ENCODE peak calls at places on chromosomes 2 and 18, in four cellular contexts. One of them, this sample, is unnamed.

GRCh38 chr2:233353769-233354499 is at the start of gene DGKD:
- DNase-seq in coronary artery: no peak
- DNase-seq in hepatocyte: peak
- DNase-seq in thyroid gland: peak
- DNase-seq in this sample: no peak

GRCh38 chr2:43708891-43709290 is 32.7 kb upstream of the C1GALT1C1L start:
- DNase-seq in coronary artery: no peak
- DNase-seq in hepatocyte: no peak
- DNase-seq in thyroid gland: no peak
- DNase-seq in this sample: no peak

GRCh38 chr2:46269545-46270273 is 27.5 kb upstream of the EPAS1 start:
- DNase-seq in coronary artery: no peak
- DNase-seq in hepatocyte: no peak
- DNase-seq in thyroid gland: no peak
- DNase-seq in this sample: peak

GRCh38 chr2:118738524-118739308 is 108.7 kb downstream of the EN1 start:
- DNase-seq in coronary artery: no peak
- DNase-seq in hepatocyte: peak
- DNase-seq in thyroid gland: peak
- DNase-seq in this sample: no peak

GRCh38 chr2:32841931-32842898 is 104.5 kb upstream of the LTBP1 start:
- DNase-seq in coronary artery: no peak
- DNase-seq in hepatocyte: no peak
- DNase-seq in thyroid gland: no peak
- DNase-seq in this sample: no peak

GRCh38 chr2:139271149-139271548 is 491.0 kb upstream of the NXPH2 start:
- DNase-seq in coronary artery: no peak
- DNase-seq in hepatocyte: no peak
- DNase-seq in thyroid gland: no peak
- DNase-seq in this sample: no peak

GRCh38 chr2:106970471-106971261 is 84.7 kb upstream of the ST6GAL2 start:
- DNase-seq in coronary artery: no peak
- DNase-seq in hepatocyte: no peak
- DNase-seq in thyroid gland: no peak
- DNase-seq in this sample: peak

GRCh38 chr2:7861910-7862702 is 819.8 kb upstream of the ID2 start:
- DNase-seq in coronary artery: no peak
- DNase-seq in hepatocyte: no peak
- DNase-seq in thyroid gland: no peak
- DNase-seq in this sample: peak

GRCh38 chr2:233372855-233373254 is 18.6 kb downstream of the DGKD start:
- DNase-seq in coronary artery: no peak
- DNase-seq in hepatocyte: no peak
- DNase-seq in thyroid gland: peak
- DNase-seq in this sample: no peak

GRCh38 chr2:191202209-191202721 is 42.9 kb upstream of the MYO1B start:
- DNase-seq in coronary artery: no peak
- DNase-seq in hepatocyte: no peak
- DNase-seq in thyroid gland: no peak
- DNase-seq in this sample: no peak

GRCh38 chr18:54679318-54680149 is 88.5 kb downstream of the DYNAP start:
- DNase-seq in coronary artery: no peak
- DNase-seq in hepatocyte: peak
- DNase-seq in thyroid gland: no peak
- DNase-seq in this sample: no peak

GRCh38 chr2:222193328-222194008 is 105.3 kb downstream of the PAX3 start:
- DNase-seq in coronary artery: no peak
- DNase-seq in hepatocyte: peak
- DNase-seq in thyroid gland: no peak
- DNase-seq in this sample: no peak

GRCh38 chr2:31170071-31170698 is 31.9 kb upstream of the GALNT14 start:
- DNase-seq in coronary artery: no peak
- DNase-seq in hepatocyte: peak
- DNase-seq in thyroid gland: peak
- DNase-seq in this sample: no peak

GRCh38 chr2:74548919-74549684 is 4.6 kb downstream of the LOXL3 start:
- DNase-seq in coronary artery: peak
- DNase-seq in hepatocyte: peak
- DNase-seq in thyroid gland: peak
- DNase-seq in this sample: no peak

GRCh38 chr18:1002653-1003178 is 98.0 kb downstream of the ADCYAP1 start:
- DNase-seq in coronary artery: no peak
- DNase-seq in hepatocyte: no peak
- DNase-seq in thyroid gland: no peak
- DNase-seq in this sample: no peak

GRCh38 chr2:32932825-32933755 is 13.7 kb upstream of the LTBP1 start:
- DNase-seq in coronary artery: no peak
- DNase-seq in hepatocyte: no peak
- DNase-seq in thyroid gland: no peak
- DNase-seq in this sample: no peak

GRCh38 chr2:228367356-228367755 is 185.9 kb upstream of the SPHKAP start:
- DNase-seq in coronary artery: no peak
- DNase-seq in hepatocyte: no peak
- DNase-seq in thyroid gland: no peak
- DNase-seq in this sample: no peak

GRCh38 chr18:37654034-37654433 is 88.4 kb upstream of the CELF4 start:
- DNase-seq in coronary artery: no peak
- DNase-seq in hepatocyte: no peak
- DNase-seq in thyroid gland: no peak
- DNase-seq in this sample: peak

GRCh38 chr2:27211241-27211942 is 449 bp upstream of the ATRAID start:
- DNase-seq in coronary artery: no peak
- DNase-seq in hepatocyte: no peak
- DNase-seq in thyroid gland: no peak
- DNase-seq in this sample: no peak

GRCh38 chr18:77102246-77103040 is 30.1 kb downstream of the MBP start:
- DNase-seq in coronary artery: no peak
- DNase-seq in hepatocyte: no peak
- DNase-seq in thyroid gland: no peak
- DNase-seq in this sample: no peak

GRCh38 chr2:182504903-182505302 is 78.1 kb upstream of the PDE1A start:
- DNase-seq in coronary artery: no peak
- DNase-seq in hepatocyte: peak
- DNase-seq in thyroid gland: no peak
- DNase-seq in this sample: no peak

GRCh38 chr2:233928594-233929351 is 11.6 kb downstream of the TRPM8 start:
- DNase-seq in coronary artery: no peak
- DNase-seq in hepatocyte: peak
- DNase-seq in thyroid gland: peak
- DNase-seq in this sample: no peak

GRCh38 chr18:39945076-39945475 is 2010.0 kb upstream of the PIK3C3 start:
- DNase-seq in coronary artery: no peak
- DNase-seq in hepatocyte: no peak
- DNase-seq in thyroid gland: no peak
- DNase-seq in this sample: no peak

GRCh38 chr18:58402247-58402646 is 226.6 kb downstream of the ALPK2 start:
- DNase-seq in coronary artery: no peak
- DNase-seq in hepatocyte: peak
- DNase-seq in thyroid gland: peak
- DNase-seq in this sample: no peak

GRCh38 chr18:66749030-66749429 is 145.1 kb upstream of the CDH19 start:
- DNase-seq in coronary artery: no peak
- DNase-seq in hepatocyte: no peak
- DNase-seq in thyroid gland: no peak
- DNase-seq in this sample: no peak

GRCh38 chr18:58915006-58915799 is 50.5 kb downstream of the ZNF532 start:
- DNase-seq in coronary artery: no peak
- DNase-seq in hepatocyte: no peak
- DNase-seq in thyroid gland: no peak
- DNase-seq in this sample: no peak

GRCh38 chr2:120378605-120379004 is 32.7 kb downstream of the INHBB start:
- DNase-seq in coronary artery: no peak
- DNase-seq in hepatocyte: no peak
- DNase-seq in thyroid gland: no peak
- DNase-seq in this sample: no peak

GRCh38 chr2:23814963-23815362 is 112.0 kb downstream of the ATAD2B start:
- DNase-seq in coronary artery: no peak
- DNase-seq in hepatocyte: no peak
- DNase-seq in thyroid gland: no peak
- DNase-seq in this sample: no peak

GRCh38 chr18:28916436-28916835 is 739.5 kb upstream of the CDH2 start:
- DNase-seq in coronary artery: no peak
- DNase-seq in hepatocyte: no peak
- DNase-seq in thyroid gland: no peak
- DNase-seq in this sample: no peak

GRCh38 chr2:104849036-104849551 is 4.8 kb upstream of the POU3F3 start:
- DNase-seq in coronary artery: no peak
- DNase-seq in hepatocyte: no peak
- DNase-seq in thyroid gland: no peak
- DNase-seq in this sample: no peak
- H3K4me3 ChIP-seq in coronary artery: no peak
- H3K4me3 ChIP-seq in hepatocyte: no peak
- H3K4me3 ChIP-seq in thyroid gland: no peak
- H3K4me3 ChIP-seq in this sample: no peak

GRCh38 chr18:51049137-51049536 is 19.1 kb downstream of the SMAD4 start:
- DNase-seq in coronary artery: no peak
- DNase-seq in hepatocyte: no peak
- DNase-seq in thyroid gland: no peak
- DNase-seq in this sample: no peak
- H3K27ac ChIP-seq in coronary artery: no peak
- H3K27ac ChIP-seq in hepatocyte: no peak
- H3K27ac ChIP-seq in thyroid gland: no peak
- H3K27ac ChIP-seq in this sample: no peak

GRCh38 chr2:86315084-86315483 is 22.3 kb downstream of the REEP1 start:
- DNase-seq in coronary artery: no peak
- DNase-seq in hepatocyte: no peak
- DNase-seq in thyroid gland: no peak
- DNase-seq in this sample: no peak

GRCh38 chr2:86313341-86313740 is 24.1 kb downstream of the REEP1 start:
- DNase-seq in coronary artery: no peak
- DNase-seq in hepatocyte: no peak
- DNase-seq in thyroid gland: no peak
- DNase-seq in this sample: no peak

GRCh38 chr2:86309966-86310365 is 27.5 kb downstream of the REEP1 start:
- DNase-seq in coronary artery: no peak
- DNase-seq in hepatocyte: no peak
- DNase-seq in thyroid gland: no peak
- DNase-seq in this sample: no peak

GRCh38 chr2:86311879-86312278 is 25.5 kb downstream of the REEP1 start:
- DNase-seq in coronary artery: no peak
- DNase-seq in hepatocyte: no peak
- DNase-seq in thyroid gland: no peak
- DNase-seq in this sample: no peak

DNA sequence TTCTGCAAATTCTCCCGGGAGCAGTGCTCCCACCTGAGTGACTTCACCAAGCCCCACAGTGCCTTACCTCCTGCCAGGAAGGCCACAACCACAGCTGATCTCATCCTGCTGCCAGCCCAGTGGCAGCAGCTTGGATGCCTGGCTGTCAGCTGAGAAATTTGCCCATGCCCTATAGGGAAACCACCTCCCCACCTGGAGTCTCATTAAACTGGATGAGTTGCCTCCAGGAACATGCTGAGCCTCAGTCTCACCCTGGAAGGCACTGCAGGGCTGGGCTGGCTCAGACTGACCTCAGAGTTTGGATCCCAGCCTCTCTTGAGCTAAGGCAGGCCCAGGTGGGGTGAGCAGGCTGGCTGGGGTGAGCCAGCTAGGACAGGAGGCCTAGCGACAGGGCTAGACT is 23.3 kb downstream of the REEP1 start:
- DNase-seq in coronary artery: no peak
- DNase-seq in hepatocyte: no peak
- DNase-seq in thyroid gland: no peak
- DNase-seq in this sample: no peak
- H3K4me3 ChIP-seq in coronary artery: no peak
- H3K4me3 ChIP-seq in hepatocyte: no peak
- H3K4me3 ChIP-seq in thyroid gland: no peak
- H3K4me3 ChIP-seq in this sample: no peak

DNA sequence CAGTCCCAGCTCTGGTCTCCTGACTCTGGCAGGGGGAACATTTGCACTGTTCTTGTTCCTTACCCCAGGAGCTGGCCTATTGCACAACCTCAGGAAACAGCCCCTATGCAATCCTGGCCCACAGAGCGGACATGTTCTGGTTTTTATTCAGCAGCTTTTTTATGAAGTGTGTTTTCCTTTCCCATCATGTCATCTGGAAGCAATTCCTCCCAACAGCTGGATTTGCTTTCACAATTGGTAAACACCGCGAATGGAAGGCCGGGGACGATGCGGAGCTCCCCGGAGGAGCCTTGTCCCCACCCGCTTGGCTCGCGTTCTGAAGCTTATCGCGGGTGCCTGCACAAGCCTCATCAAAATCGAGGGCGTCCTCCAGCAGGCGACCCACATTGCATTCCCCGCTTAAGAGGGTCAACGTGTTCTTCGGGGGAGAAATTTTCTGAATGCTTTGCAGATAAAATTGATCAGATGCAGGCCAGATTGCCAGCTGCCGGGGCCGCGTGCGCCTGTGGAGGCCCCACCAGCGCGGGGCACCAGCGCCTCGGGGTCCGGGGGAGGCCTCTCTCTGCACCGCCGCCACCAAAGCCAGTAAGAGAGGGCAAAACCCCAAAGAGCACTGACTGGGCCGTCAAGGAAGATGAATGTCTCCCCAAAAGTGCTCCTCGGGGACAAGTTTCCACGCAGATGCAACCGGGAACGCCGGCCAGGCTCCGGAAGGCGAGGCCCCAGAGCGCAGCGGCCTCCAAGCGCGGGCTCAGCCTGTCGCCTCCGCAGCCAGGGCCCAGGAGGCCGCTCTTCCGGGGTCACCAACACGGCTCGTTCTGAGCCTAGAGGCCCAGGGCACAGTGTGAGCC is 60.3 kb upstream of the SP3 start:
- DNase-seq in coronary artery: no peak
- DNase-seq in hepatocyte: peak
- DNase-seq in thyroid gland: peak
- DNase-seq in this sample: peak
- H3K27ac ChIP-seq in coronary artery: peak
- H3K27ac ChIP-seq in hepatocyte: peak
- H3K27ac ChIP-seq in thyroid gland: peak
- H3K27ac ChIP-seq in this sample: peak

GRCh38 chr2:231927566-231927890 is 1.3 kb upstream of the NPPC start:
- DNase-seq in coronary artery: no peak
- DNase-seq in hepatocyte: no peak
- DNase-seq in thyroid gland: no peak
- DNase-seq in this sample: no peak

GRCh38 chr2:231926180-231926741 is at the start of gene NPPC:
- DNase-seq in coronary artery: peak
- DNase-seq in hepatocyte: peak
- DNase-seq in thyroid gland: peak
- DNase-seq in this sample: no peak

GRCh38 chr2:231928481-231928880 is 2.3 kb upstream of the NPPC start:
- DNase-seq in coronary artery: peak
- DNase-seq in hepatocyte: no peak
- DNase-seq in thyroid gland: no peak
- DNase-seq in this sample: no peak

GRCh38 chr2:231925303-231926179 is 655 bp downstream of the NPPC start:
- DNase-seq in coronary artery: peak
- DNase-seq in hepatocyte: peak
- DNase-seq in thyroid gland: peak
- DNase-seq in this sample: no peak

GRCh38 chr2:231926761-231927565 is 767 bp upstream of the NPPC start:
- DNase-seq in coronary artery: peak
- DNase-seq in hepatocyte: no peak
- DNase-seq in thyroid gland: peak
- DNase-seq in this sample: no peak
- H3K4me3 ChIP-seq in coronary artery: peak
- H3K4me3 ChIP-seq in hepatocyte: peak
- H3K4me3 ChIP-seq in thyroid gland: no peak
- H3K4me3 ChIP-seq in this sample: peak

GRCh38 chr18:31129398-31130115 is 27.3 kb upstream of the DSC2 start:
- DNase-seq in coronary artery: no peak
- DNase-seq in hepatocyte: no peak
- DNase-seq in thyroid gland: peak
- DNase-seq in this sample: no peak
- H3K27ac ChIP-seq in coronary artery: no peak
- H3K27ac ChIP-seq in hepatocyte: no peak
- H3K27ac ChIP-seq in thyroid gland: no peak
- H3K27ac ChIP-seq in this sample: no peak